ENCODE peak calls at places on chromosomes 2 and 18, in seven cellular contexts. H is mammary epithelial cell, Z is uterus, G is heart left ventricle, L is upper lobe of right lung, R is ovary, I is IMR-90. S is an unnamed sample. For H3K36me3, the result is how much of the 10 kb centered on the place peaks cover.

GRCh38 chr2:75808793-75809535 is 98.2 kb upstream of the GCFC2 start:
- DNase-seq in H (no peak), Z (no peak), G (no peak), L (no peak), R (no peak), I (no peak), S (no peak)

GRCh38 chr2:60064687-60065361 is 488.6 kb downstream of the BCL11A start:
- DNase-seq in H (no peak), Z (no peak), G (no peak), L (no peak), R (no peak), I (no peak), S (no peak)

GRCh38 chr2:135742307-135742838 is 718 bp downstream of the UBXN4 start:
- DNase-seq in H (peak), Z (peak), G (peak), L (peak), R (peak), I (peak), S (no peak)

GRCh38 chr2:182949572-182950189 is 83.2 kb upstream of the FRZB start:
- DNase-seq in H (peak), Z (no peak), G (peak), L (no peak), R (no peak), I (peak), S (no peak)

GRCh38 chr2:127104166-127104660 is 2.7 kb downstream of the BIN1 start:
- DNase-seq in H (no peak), Z (no peak), G (peak), L (no peak), R (no peak), I (no peak), S (no peak)

GRCh38 chr2:2328847-2329246 is 2.2 kb downstream of the MYT1L start:
- DNase-seq in H (no peak), Z (no peak), G (no peak), L (no peak), R (no peak), I (no peak), S (no peak)

GRCh38 chr2:237414056-237414661 is at the start of gene COL6A3:
- DNase-seq in H (no peak), Z (peak), G (peak), L (no peak), R (peak), I (peak), S (no peak)

GRCh38 chr2:7044253-7045250 is 127.3 kb downstream of the RNF144A start:
- DNase-seq in H (peak), Z (peak), G (peak), L (peak), R (peak), I (peak), S (peak)

GRCh38 chr2:159126653-159127052 is 158.2 kb downstream of the TANC1 start:
- DNase-seq in H (no peak), Z (no peak), G (no peak), L (no peak), R (no peak), I (peak), S (no peak)

GRCh38 chr2:232321156-232321816 is 57.3 kb upstream of the ALPP start:
- DNase-seq in H (no peak), Z (no peak), G (no peak), L (no peak), R (no peak), I (no peak), S (peak)

GRCh38 chr2:238216651-238217184 is 13.2 kb upstream of the ILKAP start:
- DNase-seq in H (no peak), Z (no peak), G (no peak), L (no peak), R (no peak), I (no peak), S (no peak)

GRCh38 chr2:36667931-36668330 is 28.6 kb upstream of the VIT start:
- DNase-seq in H (no peak), Z (no peak), G (no peak), L (no peak), R (no peak), I (no peak), S (no peak)

GRCh38 chr2:36659872-36660312 is 36.6 kb upstream of the VIT start:
- DNase-seq in H (no peak), Z (no peak), G (no peak), L (no peak), R (no peak), I (peak), S (no peak)

GRCh38 chr2:36663314-36663713 is 33.2 kb upstream of the VIT start:
- DNase-seq in H (no peak), Z (no peak), G (no peak), L (no peak), R (no peak), I (no peak), S (no peak)

GRCh38 chr2:36662638-36663037 is 33.9 kb upstream of the VIT start:
- DNase-seq in H (no peak), Z (no peak), G (no peak), L (no peak), R (no peak), I (no peak), S (no peak)

GRCh38 chr2:36663851-36664715 is 32.4 kb upstream of the VIT start:
- DNase-seq in H (peak), Z (peak), G (no peak), L (no peak), R (peak), I (peak), S (no peak)
- TF ChIP-seq CTCF in H (peak), Z (peak), G (peak), L (peak), R (peak), I (peak), S (peak)

DNA sequence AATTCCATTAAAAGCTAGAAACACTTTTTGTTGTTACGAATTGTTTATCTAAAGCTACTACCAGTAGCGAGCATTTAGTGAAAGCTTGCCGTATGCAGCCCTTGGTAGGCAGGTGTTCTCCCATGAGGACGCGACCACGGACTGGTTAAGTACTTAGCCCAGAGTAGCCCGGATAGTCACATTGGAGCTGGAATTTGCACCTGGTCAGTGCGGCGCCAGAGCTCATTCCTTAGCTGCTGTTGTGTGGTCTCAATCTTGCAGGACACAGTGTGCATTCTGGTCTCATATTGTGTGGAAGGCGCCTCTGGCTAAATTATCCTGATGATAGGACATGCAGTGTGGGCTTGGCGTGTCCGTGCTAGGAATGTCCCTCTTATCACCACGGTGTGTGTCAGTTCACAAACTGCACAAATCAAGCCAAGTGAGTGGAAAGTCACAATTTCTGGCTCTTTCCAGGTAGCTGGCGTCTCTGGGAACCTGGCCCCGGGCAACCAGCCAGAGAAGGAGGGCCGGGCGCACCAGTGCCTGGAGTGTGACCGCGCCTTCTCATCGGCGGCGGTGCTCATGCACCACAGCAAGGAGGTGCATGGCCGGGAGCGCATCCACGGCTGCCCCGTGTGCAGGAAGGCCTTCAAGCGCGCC is 133.3 kb downstream of the ZNF236 start:
- DNase-seq in H (no peak), Z (no peak), G (no peak), L (peak), R (no peak), I (no peak), S (peak)
- H3K36me3 ChIP-seq in H (under half), Z (under half), G (under half), L (under half), R (under half), I (under half), S (under half)

GRCh38 chr18:22558945-22559385 is 141.2 kb upstream of the CTAGE1 start:
- DNase-seq in H (peak), Z (peak), G (peak), L (peak), R (peak), I (peak), S (peak)

GRCh38 chr18:22557160-22557941 is 139.6 kb upstream of the CTAGE1 start:
- DNase-seq in H (no peak), Z (no peak), G (no peak), L (no peak), R (no peak), I (no peak), S (no peak)

GRCh38 chr18:22560283-22560627 is 142.5 kb upstream of the CTAGE1 start:
- DNase-seq in H (no peak), Z (no peak), G (no peak), L (no peak), R (no peak), I (no peak), S (no peak)

GRCh38 chr18:22560797-22561196 is 143.1 kb upstream of the CTAGE1 start:
- DNase-seq in H (no peak), Z (no peak), G (no peak), L (no peak), R (no peak), I (no peak), S (no peak)

DNA sequence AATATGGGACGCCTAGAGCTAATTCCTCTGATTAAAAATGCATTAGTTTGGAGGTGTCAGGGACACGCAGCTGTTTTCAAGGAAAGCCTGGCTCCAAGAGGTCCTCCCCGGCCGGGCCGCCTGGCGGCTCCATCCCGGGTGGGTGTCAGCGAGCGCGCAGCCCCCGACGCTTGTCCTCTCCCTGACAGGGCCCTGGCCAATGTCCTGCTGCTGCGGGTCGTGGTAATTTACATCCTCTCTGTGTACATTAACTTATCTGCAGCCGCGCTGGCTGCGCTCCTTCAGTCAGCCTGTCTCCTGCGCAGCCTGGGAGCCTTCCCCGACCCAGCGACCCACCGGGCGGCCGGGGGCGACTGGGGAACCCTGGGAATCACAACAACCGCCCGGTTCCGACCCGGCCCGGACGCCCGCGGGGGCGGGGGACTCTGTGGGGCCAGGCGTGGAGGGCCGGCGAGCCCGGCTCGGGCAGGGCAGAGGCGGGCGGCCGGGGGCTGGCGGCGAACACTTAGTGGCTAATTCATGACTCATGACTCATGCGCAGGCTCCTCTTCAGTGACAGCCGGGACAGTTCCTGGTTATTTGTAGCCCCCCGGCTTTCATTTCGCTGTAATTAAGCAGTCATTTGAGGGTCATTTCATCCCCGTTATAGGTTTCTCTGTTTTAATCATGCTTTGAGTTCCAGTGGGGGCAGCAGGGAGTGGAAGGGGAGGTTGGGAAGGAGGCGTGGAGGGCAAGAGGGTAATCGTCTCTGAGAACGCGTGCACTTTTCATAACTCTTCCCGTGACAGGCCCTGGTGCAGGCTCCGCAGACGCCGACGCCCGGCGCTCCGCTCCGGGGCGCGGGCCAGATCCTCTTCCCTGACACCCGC is 141.9 kb upstream of the CTAGE1 start:
- DNase-seq in H (peak), Z (peak), G (peak), L (peak), R (peak), I (peak), S (peak)
- TF ChIP-seq CTCF in H (no peak), Z (peak), G (peak), L (peak), R (peak), I (no peak), S (peak)

GRCh38 chr2:24814498-24814897 is 21.3 kb downstream of the CENPO start:
- DNase-seq in H (no peak), Z (peak), G (no peak), L (no peak), R (no peak), I (no peak), S (no peak)
- H3K36me3 ChIP-seq in H (under half), Z (under half), G (under half), L (under half), R (under half), I (under half), S (under half)

S was measured in lower lobe of right lung.